ENCODE peak calls at places on chromosome 19, in eight cellular contexts. One of them, this sample, is unnamed.

GRCh38 chr19:12331211-12331941 is 2.1 kb downstream of the ZNF563 start:
- DNase-seq in anterior cingulate cortex: no peak
- DNase-seq in activated gamma-delta T cell treated with Interleukin-2 at 50 U/mL for 16 hours: peak; percentile 8
- DNase-seq in cardiac fibroblast: no peak
- DNase-seq in NB4: no peak
- DNase-seq in astrocyte of the spinal cord: no peak
- DNase-seq in CD4-positive, alpha-beta T cell: no peak
- DNase-seq in stimulated activated CD4-positive, alpha-beta T cell treated with anti-CD3 and anti-CD28 coated beads, Interleukin-12 subunit alpha, Interleukin-12 subunit beta, amount 100 ng/mL, for 48 hours: peak; percentile 72
- DNase-seq in this sample: peak; percentile 78

GRCh38 chr19:15357906-15358305 is 21.7 kb downstream of the AKAP8 start:
- DNase-seq in activated gamma-delta T cell treated with Interleukin-2 at 50 U/mL for 16 hours: no peak
- DNase-seq in anterior cingulate cortex: no peak
- DNase-seq in CD4-positive, alpha-beta T cell: no peak
- DNase-seq in cardiac fibroblast: no peak
- DNase-seq in astrocyte of the spinal cord: no peak
- DNase-seq in stimulated activated CD4-positive, alpha-beta T cell treated with anti-CD3 and anti-CD28 coated beads, Interleukin-12 subunit alpha, Interleukin-12 subunit beta, amount 100 ng/mL, for 48 hours: no peak
- DNase-seq in NB4: no peak
- DNase-seq in this sample: no peak

GRCh38 chr19:4909172-4909896 is at the start of gene UHRF1:
- DNase-seq in NB4: peak; percentile 83
- DNase-seq in stimulated activated CD4-positive, alpha-beta T cell treated with anti-CD3 and anti-CD28 coated beads, Interleukin-12 subunit alpha, Interleukin-12 subunit beta, amount 100 ng/mL, for 48 hours: peak; percentile 69
- DNase-seq in astrocyte of the spinal cord: peak; percentile 32
- DNase-seq in activated gamma-delta T cell treated with Interleukin-2 at 50 U/mL for 16 hours: no peak
- DNase-seq in anterior cingulate cortex: no peak
- DNase-seq in cardiac fibroblast: no peak
- DNase-seq in CD4-positive, alpha-beta T cell: no peak
- DNase-seq in this sample: no peak

GRCh38 chr19:29551774-29552173 is 26.0 kb downstream of the VSTM2B start:
- DNase-seq in CD4-positive, alpha-beta T cell: no peak
- DNase-seq in stimulated activated CD4-positive, alpha-beta T cell treated with anti-CD3 and anti-CD28 coated beads, Interleukin-12 subunit alpha, Interleukin-12 subunit beta, amount 100 ng/mL, for 48 hours: no peak
- DNase-seq in astrocyte of the spinal cord: no peak
- DNase-seq in anterior cingulate cortex: no peak
- DNase-seq in NB4: no peak
- DNase-seq in cardiac fibroblast: no peak
- DNase-seq in activated gamma-delta T cell treated with Interleukin-2 at 50 U/mL for 16 hours: no peak
- DNase-seq in this sample: no peak

GRCh38 chr19:15780595-15781418 is 6.7 kb upstream of the OR10H5 start:
- DNase-seq in stimulated activated CD4-positive, alpha-beta T cell treated with anti-CD3 and anti-CD28 coated beads, Interleukin-12 subunit alpha, Interleukin-12 subunit beta, amount 100 ng/mL, for 48 hours: no peak
- DNase-seq in NB4: no peak
- DNase-seq in CD4-positive, alpha-beta T cell: no peak
- DNase-seq in astrocyte of the spinal cord: no peak
- DNase-seq in anterior cingulate cortex: no peak
- DNase-seq in cardiac fibroblast: no peak
- DNase-seq in activated gamma-delta T cell treated with Interleukin-2 at 50 U/mL for 16 hours: no peak
- DNase-seq in this sample: no peak

GRCh38 chr19:45340232-45340898 is at the start of gene KLC3:
- DNase-seq in anterior cingulate cortex: no peak
- DNase-seq in stimulated activated CD4-positive, alpha-beta T cell treated with anti-CD3 and anti-CD28 coated beads, Interleukin-12 subunit alpha, Interleukin-12 subunit beta, amount 100 ng/mL, for 48 hours: no peak
- DNase-seq in astrocyte of the spinal cord: no peak
- DNase-seq in activated gamma-delta T cell treated with Interleukin-2 at 50 U/mL for 16 hours: no peak
- DNase-seq in NB4: no peak
- DNase-seq in cardiac fibroblast: no peak
- DNase-seq in CD4-positive, alpha-beta T cell: no peak
- DNase-seq in this sample: peak; percentile 61

GRCh38 chr19:31141301-31141700 is 207.9 kb downstream of the TSHZ3 start:
- DNase-seq in stimulated activated CD4-positive, alpha-beta T cell treated with anti-CD3 and anti-CD28 coated beads, Interleukin-12 subunit alpha, Interleukin-12 subunit beta, amount 100 ng/mL, for 48 hours: no peak
- DNase-seq in cardiac fibroblast: no peak
- DNase-seq in anterior cingulate cortex: no peak
- DNase-seq in NB4: no peak
- DNase-seq in astrocyte of the spinal cord: peak; percentile 40
- DNase-seq in activated gamma-delta T cell treated with Interleukin-2 at 50 U/mL for 16 hours: no peak
- DNase-seq in CD4-positive, alpha-beta T cell: no peak
- DNase-seq in this sample: no peak

GRCh38 chr19:3065675-3066357 is 3.5 kb upstream of the TLE5 start:
- DNase-seq in astrocyte of the spinal cord: no peak
- DNase-seq in CD4-positive, alpha-beta T cell: no peak
- DNase-seq in stimulated activated CD4-positive, alpha-beta T cell treated with anti-CD3 and anti-CD28 coated beads, Interleukin-12 subunit alpha, Interleukin-12 subunit beta, amount 100 ng/mL, for 48 hours: no peak
- DNase-seq in activated gamma-delta T cell treated with Interleukin-2 at 50 U/mL for 16 hours: no peak
- DNase-seq in NB4: no peak
- DNase-seq in cardiac fibroblast: no peak
- DNase-seq in anterior cingulate cortex: no peak
- DNase-seq in this sample: peak; percentile 69

GRCh38 chr19:42334697-42335373 is 9.4 kb downstream of the MEGF8 start:
- DNase-seq in NB4: no peak
- DNase-seq in astrocyte of the spinal cord: no peak
- DNase-seq in anterior cingulate cortex: no peak
- DNase-seq in CD4-positive, alpha-beta T cell: no peak
- DNase-seq in stimulated activated CD4-positive, alpha-beta T cell treated with anti-CD3 and anti-CD28 coated beads, Interleukin-12 subunit alpha, Interleukin-12 subunit beta, amount 100 ng/mL, for 48 hours: no peak
- DNase-seq in cardiac fibroblast: no peak
- DNase-seq in activated gamma-delta T cell treated with Interleukin-2 at 50 U/mL for 16 hours: no peak
- DNase-seq in this sample: no peak

GRCh38 chr19:22602631-22603272 is 31.4 kb upstream of the ZNF492 start:
- DNase-seq in activated gamma-delta T cell treated with Interleukin-2 at 50 U/mL for 16 hours: no peak
- DNase-seq in NB4: no peak
- DNase-seq in anterior cingulate cortex: no peak
- DNase-seq in stimulated activated CD4-positive, alpha-beta T cell treated with anti-CD3 and anti-CD28 coated beads, Interleukin-12 subunit alpha, Interleukin-12 subunit beta, amount 100 ng/mL, for 48 hours: no peak
- DNase-seq in astrocyte of the spinal cord: no peak
- DNase-seq in CD4-positive, alpha-beta T cell: no peak
- DNase-seq in cardiac fibroblast: no peak
- DNase-seq in this sample: no peak

GRCh38 chr19:46025825-46026224 is 3.0 kb upstream of the PGLYRP1 start:
- DNase-seq in activated gamma-delta T cell treated with Interleukin-2 at 50 U/mL for 16 hours: no peak
- DNase-seq in astrocyte of the spinal cord: no peak
- DNase-seq in NB4: peak; percentile 50
- DNase-seq in cardiac fibroblast: no peak
- DNase-seq in anterior cingulate cortex: no peak
- DNase-seq in stimulated activated CD4-positive, alpha-beta T cell treated with anti-CD3 and anti-CD28 coated beads, Interleukin-12 subunit alpha, Interleukin-12 subunit beta, amount 100 ng/mL, for 48 hours: no peak
- DNase-seq in CD4-positive, alpha-beta T cell: no peak
- DNase-seq in this sample: no peak

GRCh38 chr19:10074153-10074552 is 12.0 kb upstream of the SHFL start:
- DNase-seq in NB4: peak; percentile 85
- DNase-seq in activated gamma-delta T cell treated with Interleukin-2 at 50 U/mL for 16 hours: peak; percentile 34
- DNase-seq in anterior cingulate cortex: no peak
- DNase-seq in cardiac fibroblast: peak; percentile 27
- DNase-seq in astrocyte of the spinal cord: no peak
- DNase-seq in CD4-positive, alpha-beta T cell: peak; percentile 35
- DNase-seq in stimulated activated CD4-positive, alpha-beta T cell treated with anti-CD3 and anti-CD28 coated beads, Interleukin-12 subunit alpha, Interleukin-12 subunit beta, amount 100 ng/mL, for 48 hours: peak; percentile 25
- DNase-seq in this sample: no peak

GRCh38 chr19:18768997-18769891 is 21.9 kb downstream of the COMP start:
- DNase-seq in stimulated activated CD4-positive, alpha-beta T cell treated with anti-CD3 and anti-CD28 coated beads, Interleukin-12 subunit alpha, Interleukin-12 subunit beta, amount 100 ng/mL, for 48 hours: no peak
- DNase-seq in NB4: no peak
- DNase-seq in CD4-positive, alpha-beta T cell: no peak
- DNase-seq in anterior cingulate cortex: no peak
- DNase-seq in activated gamma-delta T cell treated with Interleukin-2 at 50 U/mL for 16 hours: no peak
- DNase-seq in astrocyte of the spinal cord: no peak
- DNase-seq in cardiac fibroblast: no peak
- DNase-seq in this sample: no peak

GRCh38 chr19:14118165-14119051 is 846 bp upstream of the PRKACA start:
- DNase-seq in CD4-positive, alpha-beta T cell: peak; percentile 66
- DNase-seq in activated gamma-delta T cell treated with Interleukin-2 at 50 U/mL for 16 hours: peak; percentile 36
- DNase-seq in cardiac fibroblast: peak; percentile 88
- DNase-seq in NB4: peak; percentile 96
- DNase-seq in astrocyte of the spinal cord: peak; percentile 64
- DNase-seq in anterior cingulate cortex: peak; percentile 68
- DNase-seq in stimulated activated CD4-positive, alpha-beta T cell treated with anti-CD3 and anti-CD28 coated beads, Interleukin-12 subunit alpha, Interleukin-12 subunit beta, amount 100 ng/mL, for 48 hours: no peak
- DNase-seq in this sample: no peak

This sample was measured in B cell.